ENCODE peak calls at places on chromosome 1, in eight cellular contexts. P is activated B cell treated with CpG ODN at 0.5 μM for 24 hours; I is lower lobe of right lung; L is neural crest cell; S is activated CD8-positive, alpha-beta memory T cell treated with anti-CD3 and anti-CD28 coated beads, Interleukin-2, amount 10 ng/mL, durations not matched to agents 7 days and 5 days; G is activated T-cell treated with anti-CD3 and anti-CD28 coated beads, Interleukin-2, amount 50 U/mL, for 4 hours; J is RWPE1; F is stimulated activated naive CD8-positive, alpha-beta T cell treated with anti-CD3 and anti-CD28 coated beads, Interleukin-15, Interleukin-2, amounts not matched to agents 100 U/mL and 50 U/mL, for 24 hours. U is an unnamed sample.
A peak's percentile ranks its signal among the peaks of the same experiment; 100 is the strongest.

GRCh38 chr1:229225331-229225782 is 45.6 kb upstream of the RAB4A start:
- DNase-seq in I (no peak), L (no peak), S (no peak), F (no peak), J (peak; percentile 69), G (no peak), P (no peak), U (no peak)

GRCh38 chr1:95562230-95562629 is 328.2 kb downstream of the RWDD3 start:
- DNase-seq in J (no peak), G (no peak), P (no peak), F (no peak), S (no peak), I (no peak), L (no peak), U (no peak)

GRCh38 chr1:5992814-5993552 is 758 bp upstream of the NPHP4 start:
- DNase-seq in G (no peak), J (peak; percentile 46), L (no peak), S (peak; percentile 63), P (no peak), F (peak; percentile 37), I (peak; percentile 47), U (peak; percentile 40)

GRCh38 chr1:183711691-183712401 is 58.7 kb upstream of the APOBEC4 start:
- DNase-seq in L (no peak), J (no peak), S (no peak), I (no peak), P (no peak), G (no peak), F (no peak), U (no peak)

GRCh38 chr1:24868016-24868875 is 61.8 kb downstream of the RUNX3 start:
- DNase-seq in P (no peak), J (no peak), I (no peak), S (peak; percentile 23), G (no peak), F (no peak), L (no peak), U (no peak)

GRCh38 chr1:65235867-65236805 is 73.2 kb upstream of the DNAJC6 start:
- DNase-seq in J (no peak), G (no peak), F (no peak), S (no peak), I (no peak), L (no peak), P (no peak), U (no peak)

GRCh38 chr1:115112496-115113375 is 23.4 kb upstream of the TSPAN2 start:
- DNase-seq in L (peak; percentile 65), F (peak; percentile 55), I (peak; percentile 54), J (no peak), S (peak; percentile 54), G (peak; percentile 56), P (peak; percentile 45), U (no peak)

GRCh38 chr1:48049823-48050539 is 52.8 kb upstream of the TRABD2B start:
- DNase-seq in F (no peak), I (no peak), S (no peak), L (no peak), J (no peak), G (no peak), P (no peak), U (no peak)

GRCh38 chr1:229410692-229411433 is 23.0 kb downstream of the ACTA1 start:
- DNase-seq in P (no peak), I (no peak), S (no peak), G (no peak), J (peak; percentile 71), L (no peak), F (no peak), U (peak; percentile 90)

GRCh38 chr1:38028671-38029070 is 16.1 kb downstream of the UTP11 start:
- DNase-seq in G (no peak), P (no peak), J (no peak), F (no peak), S (no peak), L (no peak), I (no peak), U (no peak)

U was measured in H54.